ENCODE peak calls at places on chromosomes 7 and 10, in seven cellular contexts. D is mesendoderm; H is stimulated activated CD4-positive, alpha-beta T cell treated with anti-CD3 and anti-CD28 coated beads, Interleukin-2, amount 100 ng/mL, for 48 hours; A is GM10248; G is EL; N is CD4-positive, alpha-beta memory T cell; J is activated effector memory CD4-positive, alpha-beta T cell treated with anti-CD3 and anti-CD28 coated beads, Interleukin-2, amount 50 U/mL, for 16 hours. X is an unnamed sample.

GRCh38 chr7:134502463-134502862 is 24.9 kb upstream of the AKR1B10 start:
- DNase-seq in D (no peak), H (no peak), A (no peak), G (peak; percentile 53), N (no peak), J (no peak), X (no peak)

GRCh38 chr7:149285581-149285975 is 23.6 kb downstream of the ZNF783 start:
- DNase-seq in D (peak; percentile 46), H (no peak), A (no peak), G (peak; percentile 47), N (no peak), J (no peak), X (no peak)

GRCh38 chr7:29116801-29117200 is 29.5 kb downstream of the CPVL start:
- DNase-seq in D (no peak), H (no peak), A (no peak), G (no peak), N (no peak), J (no peak), X (no peak)

GRCh38 chr7:29639887-29640600 is 76.4 kb downstream of the PRR15 start:
- DNase-seq in D (no peak), H (no peak), A (no peak), G (no peak), N (no peak), J (no peak), X (no peak)

GRCh38 chr7:131298608-131298992 is 29.1 kb upstream of the MKLN1 start:
- DNase-seq in D (no peak), H (no peak), A (no peak), G (no peak), N (no peak), J (no peak), X (no peak)

GRCh38 chr10:61835909-61836232 is 65.6 kb upstream of the ARID5B start:
- DNase-seq in D (no peak), H (no peak), A (no peak), G (peak; percentile 72), N (no peak), J (no peak), X (no peak)

GRCh38 chr7:86913709-86914108 is 145.7 kb downstream of the ELAPOR2 start:
- DNase-seq in D (no peak), H (no peak), A (no peak), G (peak; percentile 2), N (no peak), J (no peak), X (no peak)

GRCh38 chr10:28677889-28678686 is 767 bp downstream of the BAMBI start:
- DNase-seq in D (peak; percentile 48), H (no peak), A (no peak), G (peak; percentile 55), N (no peak), J (peak; percentile 68), X (no peak)

GRCh38 chr10:59839576-59839975 is 66.8 kb downstream of the CCDC6 start:
- DNase-seq in D (no peak), H (no peak), A (no peak), G (peak; percentile 41), N (no peak), J (no peak), X (no peak)

GRCh38 chr10:71077143-71077581 is 135.2 kb upstream of the UNC5B start:
- DNase-seq in D (peak; percentile 31), H (no peak), A (no peak), G (no peak), N (no peak), J (peak; percentile 25), X (no peak)

GRCh38 chr10:52955337-52955736 is 182.8 kb upstream of the MBL2 start:
- DNase-seq in D (no peak), H (no peak), A (no peak), G (no peak), N (no peak), J (no peak), X (no peak)

GRCh38 chr10:792792-793100 is 103.3 kb upstream of the DIP2C start:
- DNase-seq in D (no peak), H (no peak), A (no peak), G (no peak), N (no peak), J (no peak), X (no peak)

GRCh38 chr7:35019179-35019729 is 18.0 kb downstream of the DPY19L1 start:
- DNase-seq in D (no peak), H (no peak), A (no peak), G (no peak), N (no peak), J (no peak), X (no peak)

GRCh38 chr10:129161184-129161583 is 305.9 kb upstream of the MGMT start:
- DNase-seq in D (peak; percentile 95), H (no peak), A (no peak), G (no peak), N (no peak), J (no peak), X (no peak)

GRCh38 chr10:71587941-71588573 is 131.5 kb downstream of the C10orf105 start:
- DNase-seq in D (no peak), H (no peak), A (no peak), G (no peak), N (no peak), J (no peak), X (no peak)

GRCh38 chr7:111184960-111185359 is 94.0 kb downstream of the LRRN3 start:
- DNase-seq in D (no peak), H (no peak), A (no peak), G (no peak), N (no peak), J (no peak), X (no peak)

GRCh38 chr7:107884419-107884818 is 6.6 kb upstream of the DLD start:
- DNase-seq in D (no peak), H (no peak), A (no peak), G (no peak), N (no peak), J (no peak), X (no peak)

GRCh38 chr10:85280014-85280413 is 951.6 kb downstream of the CCSER2 start:
- DNase-seq in D (peak; percentile 90), H (no peak), A (no peak), G (no peak), N (no peak), J (no peak), X (no peak)

GRCh38 chr10:18501198-18501597 is 150.2 kb downstream of the NSUN6 start:
- DNase-seq in D (no peak), H (no peak), A (peak; percentile 26), G (peak; percentile 59), N (no peak), J (no peak), X (no peak)

GRCh38 chr10:43211030-43211429 is 55.8 kb downstream of the RASGEF1A start:
- DNase-seq in D (no peak), H (no peak), A (no peak), G (peak; percentile 29), N (no peak), J (no peak), X (no peak)

GRCh38 chr10:42970451-42971250 is 106.2 kb upstream of the RET start:
- DNase-seq in D (no peak), H (no peak), A (peak; percentile 4), G (no peak), N (no peak), J (peak; percentile 57), X (peak; percentile 81)

GRCh38 chr10:72545511-72545910 is 80.4 kb downstream of the MICU1 start:
- DNase-seq in D (peak; percentile 59), H (no peak), A (no peak), G (no peak), N (no peak), J (no peak), X (no peak)

GRCh38 chr7:73851410-73852338 is 9.3 kb upstream of the TMEM270 start:
- DNase-seq in D (peak; percentile 93), H (peak; percentile 29), A (peak; percentile 67), G (peak; percentile 98), N (peak; percentile 53), J (no peak), X (no peak)

GRCh38 chr7:102978280-102978679 is 65.5 kb downstream of the LRRC17 start:
- DNase-seq in D (peak; percentile 62), H (no peak), A (no peak), G (peak; percentile 83), N (no peak), J (no peak), X (no peak)

GRCh38 chr7:125126376-125126775 is 196.8 kb upstream of the POT1 start:
- DNase-seq in D (peak; percentile 54), H (no peak), A (no peak), G (no peak), N (no peak), J (no peak), X (no peak)

GRCh38 chr7:67440321-67440720 is 443.7 kb downstream of the TYW1 start:
- DNase-seq in D (peak; percentile 90), H (no peak), A (no peak), G (no peak), N (no peak), J (no peak), X (no peak)

GRCh38 chr10:930415-931325 is 835 bp downstream of the LARP4B start:
- DNase-seq in D (peak; percentile 78), H (peak; percentile 11), A (no peak), G (peak; percentile 61), N (peak; percentile 51), J (peak; percentile 74), X (no peak)

GRCh38 chr10:22697101-22697500 is 17.3 kb downstream of the PIP4K2A start:
- DNase-seq in D (no peak), H (no peak), A (no peak), G (no peak), N (no peak), J (no peak), X (no peak)

GRCh38 chr7:157710396-157710795 is 373.6 kb downstream of the DNAJB6 start:
- DNase-seq in D (no peak), H (no peak), A (no peak), G (no peak), N (no peak), J (peak; percentile 33), X (no peak)

GRCh38 chr7:143410523-143411004 is 1.9 kb upstream of the EPHA1 start:
- DNase-seq in D (peak; percentile 27), H (no peak), A (no peak), G (no peak), N (no peak), J (no peak), X (no peak)

GRCh38 chr10:84337199-84337598 is 8.8 kb downstream of the CCSER2 start:
- DNase-seq in D (no peak), H (no peak), A (no peak), G (peak; percentile 73), N (no peak), J (no peak), X (no peak)

GRCh38 chr10:131587976-131588680 is 276.6 kb upstream of the TCERG1L start:
- DNase-seq in D (no peak), H (no peak), A (no peak), G (no peak), N (no peak), J (no peak), X (no peak)

GRCh38 chr10:17387861-17388503 is 66.4 kb downstream of the ST8SIA6 start:
- DNase-seq in D (peak; percentile 77), H (no peak), A (no peak), G (peak; percentile 10), N (no peak), J (no peak), X (no peak)

GRCh38 chr7:7654964-7655363 is 14.4 kb downstream of the UMAD1 start:
- DNase-seq in D (no peak), H (no peak), A (no peak), G (no peak), N (no peak), J (no peak), X (no peak)

GRCh38 chr10:99926925-99927718 is 82.6 kb downstream of the DNMBP start:
- DNase-seq in D (peak; percentile 35), H (no peak), A (no peak), G (peak; percentile 79), N (no peak), J (no peak), X (no peak)

GRCh38 chr10:77636967-77637473 is 588 bp downstream of the KCNMA1 start:
- DNase-seq in D (peak; percentile 13), H (no peak), A (no peak), G (peak; percentile 37), N (no peak), J (no peak), X (no peak)

GRCh38 chr7:65475734-65476319 is 102.2 kb downstream of the ZNF92 start:
- DNase-seq in D (no peak), H (no peak), A (peak; percentile 46), G (no peak), N (peak; percentile 42), J (no peak), X (no peak)

GRCh38 chr7:40887099-40887498 is 752.3 kb downstream of the SUGCT start:
- DNase-seq in D (no peak), H (no peak), A (no peak), G (peak; percentile 57), N (no peak), J (no peak), X (no peak)

X was measured in chondrocyte.